ENCODE peak calls at places on chromosomes 2 and 18, in six cellular contexts. V is suprapubic skin, E is RWPE1, G is GM06990, C is GM13977, H is WTC11. L is an unnamed sample.

GRCh38 chr2:149036507-149037293 is 1.8 kb upstream of the LYPD6B start:
- DNase-seq in V (no peak), E (no peak), G (no peak), C (no peak), H (no peak), L (no peak)

GRCh38 chr18:55543130-55543704 is 44.8 kb downstream of the TCF4 start:
- DNase-seq in V (no peak), E (no peak), G (no peak), C (no peak), H (no peak), L (no peak)

GRCh38 chr2:67600472-67600871 is 203.3 kb downstream of the ETAA1 start:
- DNase-seq in V (no peak), E (no peak), G (no peak), C (no peak), H (peak), L (no peak)

GRCh38 chr2:48124592-48124991 is 218.3 kb upstream of the FBXO11 start:
- DNase-seq in V (no peak), E (no peak), G (no peak), C (no peak), H (no peak), L (no peak)

GRCh38 chr2:118535171-118535817 is 312.2 kb downstream of the EN1 start:
- DNase-seq in V (no peak), E (peak), G (no peak), C (no peak), H (no peak), L (no peak)

GRCh38 chr2:74077636-74078035 is 70.1 kb downstream of the BOLA3 start:
- DNase-seq in V (no peak), E (no peak), G (no peak), C (no peak), H (no peak), L (no peak)

GRCh38 chr2:134344954-134345697 is 91.3 kb downstream of the MGAT5 start:
- DNase-seq in V (no peak), E (no peak), G (no peak), C (no peak), H (no peak), L (no peak)

GRCh38 chr2:112836695-112837117 is at the start of gene IL1B:
- DNase-seq in V (no peak), E (peak), G (no peak), C (no peak), H (no peak), L (no peak)

GRCh38 chr2:118371500-118371899 is 283.2 kb downstream of the INSIG2 start:
- DNase-seq in V (no peak), E (peak), G (no peak), C (peak), H (peak), L (no peak)

GRCh38 chr18:24633121-24633520 is 172.7 kb downstream of the HRH4 start:
- DNase-seq in V (no peak), E (no peak), G (no peak), C (no peak), H (no peak), L (no peak)

GRCh38 chr2:234258562-234259141 is 208.2 kb downstream of the SPP2 start:
- DNase-seq in V (no peak), E (peak), G (no peak), C (no peak), H (no peak), L (no peak)

GRCh38 chr2:238897122-238897880 is 49.4 kb downstream of the TWIST2 start:
- DNase-seq in V (no peak), E (no peak), G (no peak), C (no peak), H (no peak), L (no peak)

GRCh38 chr2:17793803-17794349 is 22.4 kb upstream of the MSGN1 start:
- DNase-seq in V (no peak), E (no peak), G (no peak), C (no peak), H (no peak), L (no peak)

GRCh38 chr2:47721296-47721695 is 61.6 kb upstream of the MSH6 start:
- DNase-seq in V (no peak), E (no peak), G (no peak), C (no peak), H (no peak), L (no peak)

GRCh38 chr2:135664623-135665068 is 77.0 kb upstream of the UBXN4 start:
- DNase-seq in V (no peak), E (no peak), G (peak), C (peak), H (no peak), L (peak)

GRCh38 chr18:10270160-10270571 is 184.3 kb upstream of the APCDD1 start:
- DNase-seq in V (no peak), E (no peak), G (no peak), C (no peak), H (no peak), L (no peak)

GRCh38 chr2:99404800-99405669 is 67.8 kb downstream of the EIF5B start:
- DNase-seq in V (no peak), E (no peak), G (no peak), C (no peak), H (no peak), L (no peak)

GRCh38 chr2:181025004-181025403 is 44.6 kb downstream of the UBE2E3 start:
- DNase-seq in V (no peak), E (no peak), G (no peak), C (no peak), H (no peak), L (no peak)

GRCh38 chr2:44778671-44779476 is 162.6 kb upstream of the SIX3 start:
- DNase-seq in V (no peak), E (no peak), G (peak), C (peak), H (peak), L (peak)

GRCh38 chr2:221972813-221973478 is 325.9 kb downstream of the PAX3 start:
- DNase-seq in V (no peak), E (peak), G (no peak), C (no peak), H (no peak), L (no peak)

GRCh38 chr2:121501070-121501469 is 29.6 kb upstream of the RNU4ATAC start:
- DNase-seq in V (no peak), E (peak), G (no peak), C (no peak), H (no peak), L (peak)

GRCh38 chr2:49033394-49033793 is 120.9 kb downstream of the FSHR start:
- DNase-seq in V (no peak), E (no peak), G (no peak), C (no peak), H (no peak), L (no peak)

GRCh38 chr2:237714690-237715458 is 83.7 kb upstream of the RBM44 start:
- DNase-seq in V (no peak), E (peak), G (no peak), C (no peak), H (no peak), L (no peak)

GRCh38 chr2:162317910-162318279 is 589 bp downstream of the IFIH1 start:
- DNase-seq in V (no peak), E (peak), G (peak), C (no peak), H (peak), L (no peak)

GRCh38 chr2:28225472-28225915 is 167.2 kb upstream of the FOSL2 start:
- DNase-seq in V (no peak), E (no peak), G (no peak), C (no peak), H (no peak), L (no peak)

GRCh38 chr2:68318686-68319396 is 908 bp downstream of the CNRIP1 start:
- DNase-seq in V (peak), E (no peak), G (no peak), C (no peak), H (no peak), L (no peak)

GRCh38 chr2:101420623-101421022 is 33.3 kb upstream of the CREG2 start:
- DNase-seq in V (no peak), E (no peak), G (no peak), C (no peak), H (no peak), L (no peak)

GRCh38 chr18:60020107-60020925 is 120.5 kb downstream of the PMAIP1 start:
- DNase-seq in V (no peak), E (no peak), G (no peak), C (no peak), H (no peak), L (no peak)

GRCh38 chr18:78127041-78127440 is 852.6 kb upstream of the SALL3 start:
- DNase-seq in V (no peak), E (no peak), G (no peak), C (no peak), H (no peak), L (no peak)

GRCh38 chr18:7924616-7925015 is 357.5 kb downstream of the PTPRM start:
- DNase-seq in V (no peak), E (no peak), G (no peak), C (no peak), H (no peak), L (no peak)

GRCh38 chr2:74498500-74499268 is 719 bp downstream of the LBX2 start:
- DNase-seq in V (no peak), E (peak), G (no peak), C (peak), H (peak), L (peak)

GRCh38 chr2:182553483-182553882 is 126.6 kb upstream of the PDE1A start:
- DNase-seq in V (no peak), E (no peak), G (peak), C (peak), H (no peak), L (peak)

GRCh38 chr2:27959496-27959895 is 69.0 kb downstream of the BABAM2 start:
- DNase-seq in V (no peak), E (no peak), G (no peak), C (no peak), H (no peak), L (no peak)

GRCh38 chr2:192499476-192499875 is 304.7 kb upstream of the TMEFF2 start:
- DNase-seq in V (no peak), E (peak), G (no peak), C (no peak), H (no peak), L (no peak)

GRCh38 chr2:15579641-15580040 is 12.0 kb upstream of the DDX1 start:
- DNase-seq in V (no peak), E (no peak), G (no peak), C (no peak), H (no peak), L (no peak)

GRCh38 chr2:43220229-43220981 is 6.0 kb downstream of the ZFP36L2 start:
- DNase-seq in V (no peak), E (no peak), G (no peak), C (no peak), H (no peak), L (no peak)

GRCh38 chr2:47189635-47190034 is 34.5 kb upstream of the STPG4 start:
- DNase-seq in V (no peak), E (no peak), G (no peak), C (no peak), H (no peak), L (no peak)

GRCh38 chr2:152352616-152353015 is 17.6 kb downstream of the FMNL2 start:
- DNase-seq in V (no peak), E (no peak), G (no peak), C (no peak), H (no peak), L (no peak)

GRCh38 chr18:76503595-76503994 is 8.6 kb upstream of the ZNF516 start:
- DNase-seq in V (no peak), E (no peak), G (no peak), C (no peak), H (no peak), L (no peak)

GRCh38 chr2:154189963-154190362 is 318.2 kb downstream of the GALNT13 start:
- DNase-seq in V (no peak), E (no peak), G (no peak), C (no peak), H (no peak), L (no peak)

GRCh38 chr2:174048238-174048637 is 83.1 kb upstream of the SP3 start:
- DNase-seq in V (no peak), E (no peak), G (no peak), C (peak), H (no peak), L (peak)
- TF ChIP-seq CTCF in V (no peak), E (no peak), G (no peak), C (peak), H (no peak), L (no peak)

GRCh38 chr2:177119099-177119498 is 93.5 kb upstream of the HNRNPA3 start:
- DNase-seq in V (no peak), E (no peak), G (no peak), C (no peak), H (no peak), L (no peak)
- TF ChIP-seq CTCF in V (no peak), E (no peak), G (no peak), C (no peak), H (no peak), L (no peak)

GRCh38 chr2:232335859-232336215 is 42.7 kb upstream of the ALPP start:
- DNase-seq in V (no peak), E (no peak), G (no peak), C (no peak), H (no peak), L (no peak)

GRCh38 chr2:232336241-232336736 is 42.3 kb upstream of the ALPP start:
- DNase-seq in V (peak), E (no peak), G (no peak), C (no peak), H (no peak), L (no peak)

GRCh38 chr2:232332940-232333259 is 45.7 kb upstream of the ALPP start:
- DNase-seq in V (peak), E (no peak), G (no peak), C (no peak), H (no peak), L (no peak)

GRCh38 chr2:232331071-232331470 is 47.5 kb upstream of the ALPP start:
- DNase-seq in V (peak), E (no peak), G (no peak), C (no peak), H (peak), L (no peak)

GRCh38 chr2:232333361-232334135 is 45.0 kb upstream of the ALPP start:
- DNase-seq in V (peak), E (peak), G (no peak), C (no peak), H (peak), L (no peak)
- TF ChIP-seq CTCF in V (no peak), E (peak), G (peak), C (peak), H (peak), L (peak)

GRCh38 chr2:164721425-164721824 is 100.1 kb upstream of the GRB14 start:
- DNase-seq in V (no peak), E (no peak), G (no peak), C (no peak), H (no peak), L (no peak)

GRCh38 chr2:164725542-164725941 is 104.3 kb upstream of the GRB14 start:
- DNase-seq in V (no peak), E (no peak), G (no peak), C (no peak), H (no peak), L (no peak)

GRCh38 chr2:164717000-164717597 is 95.8 kb upstream of the GRB14 start:
- DNase-seq in V (no peak), E (no peak), G (no peak), C (no peak), H (no peak), L (no peak)

GRCh38 chr2:164722604-164723338 is 101.5 kb upstream of the GRB14 start:
- DNase-seq in V (no peak), E (no peak), G (no peak), C (no peak), H (no peak), L (no peak)

GRCh38 chr2:164719996-164720941 is 99.0 kb upstream of the GRB14 start:
- DNase-seq in V (no peak), E (peak), G (no peak), C (no peak), H (no peak), L (no peak)
- TF ChIP-seq CTCF in V (no peak), E (no peak), G (no peak), C (no peak), H (no peak), L (no peak)

DNA sequence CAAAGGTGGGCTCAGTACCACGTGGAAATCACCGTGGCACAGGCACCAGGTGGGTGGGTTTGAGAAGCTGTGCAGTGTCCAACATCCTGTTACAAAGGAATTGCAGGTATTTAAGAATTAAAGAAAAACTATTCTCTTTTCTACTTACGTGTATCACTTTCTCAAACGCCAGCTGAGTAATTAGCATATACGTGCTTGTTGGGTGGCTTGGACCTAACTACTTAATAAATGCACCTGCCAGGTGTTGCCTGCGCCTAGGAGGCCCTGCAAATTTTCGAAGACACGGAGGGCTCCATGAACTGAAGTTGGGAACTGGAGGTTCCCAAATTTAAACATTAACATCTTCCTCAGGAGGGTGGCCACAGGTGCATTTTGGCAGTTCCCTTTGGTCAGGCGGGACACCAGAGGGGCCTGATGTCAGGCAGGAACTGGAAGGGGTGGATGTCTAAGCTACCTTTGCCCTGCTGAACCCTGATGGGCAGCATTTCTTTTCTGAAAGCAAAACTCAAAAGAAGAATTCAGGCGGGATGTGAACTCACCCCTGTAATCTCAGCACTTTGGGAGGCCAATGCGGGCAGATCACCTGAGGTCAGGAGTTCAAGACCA is 84.8 kb downstream of the HS6ST1 start:
- DNase-seq in V (no peak), E (no peak), G (no peak), C (no peak), H (no peak), L (no peak)
- TF ChIP-seq CTCF in V (no peak), E (peak), G (no peak), C (no peak), H (no peak), L (no peak)

GRCh38 chr2:70603066-70603465 is 49.4 kb upstream of the TGFA start:
- DNase-seq in V (no peak), E (no peak), G (no peak), C (no peak), H (no peak), L (no peak)
- TF ChIP-seq CTCF in V (no peak), E (no peak), G (no peak), C (no peak), H (no peak), L (no peak)

DNA sequence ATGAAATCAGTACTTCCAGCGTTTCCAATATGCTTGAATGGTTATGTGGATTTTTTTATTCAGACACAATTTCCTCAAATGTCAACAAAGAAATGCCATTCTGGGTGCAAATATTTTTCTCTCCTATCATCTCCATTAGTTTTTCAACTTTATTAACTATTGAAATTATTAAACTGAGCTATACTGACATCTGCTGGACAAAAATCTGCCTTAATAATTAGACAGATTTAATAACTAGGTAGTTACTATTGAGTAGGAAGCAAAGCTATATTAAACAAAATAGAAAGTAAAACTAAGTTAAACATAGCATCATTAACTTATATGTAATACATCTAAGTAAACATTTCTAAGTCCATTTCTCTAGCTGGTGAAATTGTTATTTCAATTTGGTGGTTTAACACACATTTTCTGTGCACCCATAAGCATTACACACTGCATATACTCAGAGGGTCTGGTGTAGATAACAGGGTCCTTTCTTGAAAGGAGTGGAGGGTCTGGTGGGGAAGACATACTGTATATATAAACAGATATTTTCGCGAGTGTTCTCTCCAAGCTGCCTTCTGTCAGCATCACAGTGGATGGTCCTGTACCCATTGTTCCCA is 77.0 kb downstream of the LANCL1 start:
- DNase-seq in V (no peak), E (no peak), G (no peak), C (peak), H (no peak), L (no peak)
- TF ChIP-seq CTCF in V (no peak), E (peak), G (no peak), C (peak), H (no peak), L (peak)

DNA sequence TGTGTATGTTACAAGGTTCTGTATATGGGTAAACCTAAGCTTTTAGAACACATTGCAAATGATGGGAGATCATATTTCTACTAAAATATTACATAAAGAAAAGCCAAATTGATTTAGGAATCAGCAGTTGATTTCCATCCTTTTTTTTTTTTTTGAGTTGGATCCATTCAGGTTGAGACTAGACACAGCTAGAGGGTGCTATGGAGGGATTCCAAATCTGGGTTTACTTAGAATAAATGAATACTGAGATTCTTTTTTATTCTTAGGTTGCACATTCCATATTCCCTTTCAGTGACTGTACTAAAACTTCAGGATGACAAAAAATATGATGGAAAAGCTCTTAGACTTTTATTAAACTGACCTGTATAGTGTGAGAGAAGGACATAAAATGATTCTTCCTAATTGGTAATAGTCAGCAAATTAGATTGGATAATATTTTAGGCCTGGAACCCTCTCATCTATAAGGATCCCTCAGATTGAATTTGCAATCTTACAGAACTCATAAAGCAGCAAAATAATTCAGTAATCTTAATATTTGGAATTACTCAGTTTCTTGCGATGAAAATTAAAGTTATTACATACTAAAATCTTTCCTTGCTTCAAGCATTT is 183.3 kb upstream of the SESTD1 start:
- DNase-seq in V (no peak), E (no peak), G (no peak), C (no peak), H (no peak), L (no peak)
- TF ChIP-seq CTCF in V (no peak), E (no peak), G (no peak), C (no peak), H (no peak), L (no peak)